ENCODE peak calls at places on chromosomes 3 and 15, in five cellular contexts. D is iPS-NIHi11, Y is nucleus accumbens, B is psoas muscle, M is H54. W is an unnamed sample.

GRCh38 chr15:87401986-87402385 is 854.6 kb downstream of the NTRK3 start:
- DNase-seq in D (peak), Y (no peak), B (no peak), M (no peak), W (no peak)

GRCh38 chr15:98799461-98799971 is 151.2 kb downstream of the IGF1R start:
- DNase-seq in D (peak), Y (no peak), B (no peak), M (no peak), W (peak)

GRCh38 chr3:115341208-115341607 is 194.1 kb upstream of the ZBTB20 start:
- DNase-seq in D (no peak), Y (no peak), B (no peak), M (no peak), W (peak)

GRCh38 chr3:125148016-125148812 is 64.3 kb downstream of the SLC12A8 start:
- DNase-seq in D (no peak), Y (no peak), B (no peak), M (no peak), W (no peak)

GRCh38 chr15:91965501-91966180 is 112.1 kb downstream of the SLCO3A1 start:
- DNase-seq in D (no peak), Y (no peak), B (no peak), M (peak), W (peak)

GRCh38 chr15:78212546-78213424 is 21.6 kb downstream of the ACSBG1 start:
- DNase-seq in D (no peak), Y (peak), B (peak), M (peak), W (peak)

GRCh38 chr3:194961555-194961954 is 275.9 kb downstream of the FAM43A start:
- DNase-seq in D (no peak), Y (no peak), B (no peak), M (no peak), W (no peak)

GRCh38 chr15:60006203-60006782 is 2.2 kb downstream of the FOXB1 start:
- DNase-seq in D (peak), Y (no peak), B (no peak), M (peak), W (no peak)

GRCh38 chr3:25428003-25428861 is at the start of gene RARB:
- DNase-seq in D (peak), Y (peak), B (peak), M (peak), W (peak)

GRCh38 chr3:12924437-12924836 is 83.1 kb upstream of the RPL32 start:
- DNase-seq in D (no peak), Y (no peak), B (no peak), M (no peak), W (no peak)

GRCh38 chr15:77647961-77648360 is 15.2 kb upstream of the LINGO1 start:
- DNase-seq in D (no peak), Y (no peak), B (no peak), M (no peak), W (no peak)

GRCh38 chr15:66842710-66843441 is 140.8 kb downstream of the SMAD6 start:
- DNase-seq in D (peak), Y (peak), B (peak), M (peak), W (peak)

GRCh38 chr3:141648055-141648910 is 89.8 kb upstream of the RNF7 start:
- DNase-seq in D (no peak), Y (no peak), B (no peak), M (no peak), W (no peak)

GRCh38 chr3:141767062-141767461 is 3.9 kb downstream of the GRK7 start:
- DNase-seq in D (no peak), Y (no peak), B (no peak), M (no peak), W (no peak)

GRCh38 chr3:138600341-138600740 is 6.3 kb upstream of the CEP70 start:
- DNase-seq in D (no peak), Y (no peak), B (no peak), M (no peak), W (no peak)

GRCh38 chr3:155169221-155169620 is 89.1 kb downstream of the MME start:
- DNase-seq in D (no peak), Y (no peak), B (no peak), M (no peak), W (no peak)

GRCh38 chr3:134034005-134034785 is 4.5 kb upstream of the SLCO2A1 start:
- DNase-seq in D (no peak), Y (no peak), B (no peak), M (no peak), W (no peak)

GRCh38 chr3:16589867-16590624 is 15.2 kb downstream of the DAZL start:
- DNase-seq in D (no peak), Y (no peak), B (no peak), M (no peak), W (no peak)

GRCh38 chr3:156150434-156151066 is 30.2 kb downstream of the KCNAB1 start:
- DNase-seq in D (peak), Y (peak), B (no peak), M (peak), W (peak)

GRCh38 chr3:65831733-65832425 is 206.8 kb downstream of the MAGI1 start:
- DNase-seq in D (no peak), Y (no peak), B (no peak), M (peak), W (no peak)

GRCh38 chr3:126658584-126658983 is 3.7 kb upstream of the TXNRD3 start:
- DNase-seq in D (no peak), Y (no peak), B (no peak), M (no peak), W (no peak)

GRCh38 chr15:48695088-48695834 is 49.8 kb upstream of the FBN1 start:
- DNase-seq in D (no peak), Y (no peak), B (no peak), M (no peak), W (no peak)

GRCh38 chr15:90097475-90097874 is 4.8 kb downstream of the IDH2 start:
- DNase-seq in D (no peak), Y (no peak), B (no peak), M (no peak), W (no peak)

GRCh38 chr3:177680442-177680821 is 483.1 kb upstream of the TBL1XR1 start:
- DNase-seq in D (no peak), Y (no peak), B (no peak), M (no peak), W (no peak)